ENCODE peak calls at places on chromosome 4, in seven cellular contexts. One of them, this sample, is unnamed.

GRCh38 chr4:184143770-184144564 is 73.7 kb downstream of the ENPP6 start:
- DNase-seq in prostate gland: no peak
- DNase-seq in Peyer's patch: no peak
- DNase-seq in H54: no peak
- DNase-seq in A549: no peak
- DNase-seq in stomach: no peak
- DNase-seq in upper lobe of left lung: peak
- DNase-seq in this sample: no peak

GRCh38 chr4:1759170-1759817 is 33.8 kb upstream of the FGFR3 start:
- DNase-seq in prostate gland: no peak
- DNase-seq in Peyer's patch: no peak
- DNase-seq in H54: no peak
- DNase-seq in A549: no peak
- DNase-seq in stomach: no peak
- DNase-seq in upper lobe of left lung: peak
- DNase-seq in this sample: no peak

GRCh38 chr4:10460313-10461047 is 3.3 kb upstream of the ZNF518B start:
- DNase-seq in prostate gland: no peak
- DNase-seq in Peyer's patch: no peak
- DNase-seq in H54: no peak
- DNase-seq in A549: no peak
- DNase-seq in stomach: no peak
- DNase-seq in upper lobe of left lung: no peak
- DNase-seq in this sample: no peak

GRCh38 chr4:85393201-85393600 is 81.7 kb upstream of the ARHGAP24 start:
- DNase-seq in prostate gland: no peak
- DNase-seq in Peyer's patch: no peak
- DNase-seq in H54: no peak
- DNase-seq in A549: no peak
- DNase-seq in stomach: no peak
- DNase-seq in upper lobe of left lung: no peak
- DNase-seq in this sample: no peak

GRCh38 chr4:168440442-168441264 is 39.6 kb downstream of the DDX60L start:
- DNase-seq in prostate gland: no peak
- DNase-seq in Peyer's patch: no peak
- DNase-seq in H54: no peak
- DNase-seq in A549: peak
- DNase-seq in stomach: no peak
- DNase-seq in upper lobe of left lung: no peak
- DNase-seq in this sample: no peak

GRCh38 chr4:988726-989721 is 2.2 kb downstream of the IDUA start:
- DNase-seq in prostate gland: no peak
- DNase-seq in Peyer's patch: no peak
- DNase-seq in H54: no peak
- DNase-seq in A549: no peak
- DNase-seq in stomach: no peak
- DNase-seq in upper lobe of left lung: peak
- DNase-seq in this sample: no peak

GRCh38 chr4:30924521-30924920 is 204.4 kb downstream of the PCDH7 start:
- DNase-seq in prostate gland: no peak
- DNase-seq in Peyer's patch: no peak
- DNase-seq in H54: no peak
- DNase-seq in A549: no peak
- DNase-seq in stomach: no peak
- DNase-seq in upper lobe of left lung: no peak
- DNase-seq in this sample: no peak

GRCh38 chr4:1910643-1911042 is 39.5 kb downstream of the NSD2 start:
- DNase-seq in prostate gland: peak
- DNase-seq in Peyer's patch: peak
- DNase-seq in H54: no peak
- DNase-seq in A549: peak
- DNase-seq in stomach: peak
- DNase-seq in upper lobe of left lung: no peak
- DNase-seq in this sample: peak

GRCh38 chr4:15691346-15692140 is 9.9 kb downstream of the FAM200B start:
- DNase-seq in prostate gland: no peak
- DNase-seq in Peyer's patch: no peak
- DNase-seq in H54: no peak
- DNase-seq in A549: peak
- DNase-seq in stomach: no peak
- DNase-seq in upper lobe of left lung: no peak
- DNase-seq in this sample: no peak

GRCh38 chr4:154741877-154742851 is 1.6 kb upstream of the LRAT start:
- DNase-seq in prostate gland: no peak
- DNase-seq in Peyer's patch: no peak
- DNase-seq in H54: no peak
- DNase-seq in A549: no peak
- DNase-seq in stomach: no peak
- DNase-seq in upper lobe of left lung: peak
- DNase-seq in this sample: no peak

GRCh38 chr4:49032440-49033161 is 46.5 kb downstream of the CWH43 start:
- DNase-seq in prostate gland: no peak
- DNase-seq in Peyer's patch: no peak
- DNase-seq in H54: no peak
- DNase-seq in A549: peak
- DNase-seq in stomach: no peak
- DNase-seq in upper lobe of left lung: no peak
- DNase-seq in this sample: no peak

GRCh38 chr4:53676402-53676871 is 85.2 kb upstream of the LNX1 start:
- DNase-seq in prostate gland: peak
- DNase-seq in Peyer's patch: no peak
- DNase-seq in H54: no peak
- DNase-seq in A549: no peak
- DNase-seq in stomach: no peak
- DNase-seq in upper lobe of left lung: no peak
- DNase-seq in this sample: no peak

GRCh38 chr4:33882246-33882990 is 2361.9 kb downstream of the ARAP2 start:
- DNase-seq in prostate gland: no peak
- DNase-seq in Peyer's patch: no peak
- DNase-seq in H54: no peak
- DNase-seq in A549: no peak
- DNase-seq in stomach: no peak
- DNase-seq in upper lobe of left lung: no peak
- DNase-seq in this sample: no peak

GRCh38 chr4:1792832-1793495 is at the start of gene FGFR3:
- DNase-seq in prostate gland: peak
- DNase-seq in Peyer's patch: peak
- DNase-seq in H54: peak
- DNase-seq in A549: no peak
- DNase-seq in stomach: peak
- DNase-seq in upper lobe of left lung: peak
- DNase-seq in this sample: peak

GRCh38 chr4:183960021-183960420 is 54.9 kb downstream of the STOX2 start:
- DNase-seq in prostate gland: peak
- DNase-seq in Peyer's patch: peak
- DNase-seq in H54: peak
- DNase-seq in A549: peak
- DNase-seq in stomach: peak
- DNase-seq in upper lobe of left lung: no peak
- DNase-seq in this sample: peak

GRCh38 chr4:110196871-110197420 is 1.5 kb downstream of the ELOVL6 start:
- DNase-seq in prostate gland: peak
- DNase-seq in Peyer's patch: peak
- DNase-seq in H54: peak
- DNase-seq in A549: peak
- DNase-seq in stomach: peak
- DNase-seq in upper lobe of left lung: peak
- DNase-seq in this sample: peak

GRCh38 chr4:110193822-110194761 is 4.3 kb downstream of the ELOVL6 start:
- DNase-seq in prostate gland: peak
- DNase-seq in Peyer's patch: peak
- DNase-seq in H54: peak
- DNase-seq in A549: peak
- DNase-seq in stomach: peak
- DNase-seq in upper lobe of left lung: no peak
- DNase-seq in this sample: peak

GRCh38 chr4:110195561-110196205 is 2.7 kb downstream of the ELOVL6 start:
- DNase-seq in prostate gland: no peak
- DNase-seq in Peyer's patch: no peak
- DNase-seq in H54: no peak
- DNase-seq in A549: no peak
- DNase-seq in stomach: no peak
- DNase-seq in upper lobe of left lung: no peak
- DNase-seq in this sample: no peak

GRCh38 chr4:110197421-110198398 is 705 bp downstream of the ELOVL6 start:
- DNase-seq in prostate gland: peak
- DNase-seq in Peyer's patch: peak
- DNase-seq in H54: peak
- DNase-seq in A549: peak
- DNase-seq in stomach: no peak
- DNase-seq in upper lobe of left lung: peak
- DNase-seq in this sample: peak

DNA sequence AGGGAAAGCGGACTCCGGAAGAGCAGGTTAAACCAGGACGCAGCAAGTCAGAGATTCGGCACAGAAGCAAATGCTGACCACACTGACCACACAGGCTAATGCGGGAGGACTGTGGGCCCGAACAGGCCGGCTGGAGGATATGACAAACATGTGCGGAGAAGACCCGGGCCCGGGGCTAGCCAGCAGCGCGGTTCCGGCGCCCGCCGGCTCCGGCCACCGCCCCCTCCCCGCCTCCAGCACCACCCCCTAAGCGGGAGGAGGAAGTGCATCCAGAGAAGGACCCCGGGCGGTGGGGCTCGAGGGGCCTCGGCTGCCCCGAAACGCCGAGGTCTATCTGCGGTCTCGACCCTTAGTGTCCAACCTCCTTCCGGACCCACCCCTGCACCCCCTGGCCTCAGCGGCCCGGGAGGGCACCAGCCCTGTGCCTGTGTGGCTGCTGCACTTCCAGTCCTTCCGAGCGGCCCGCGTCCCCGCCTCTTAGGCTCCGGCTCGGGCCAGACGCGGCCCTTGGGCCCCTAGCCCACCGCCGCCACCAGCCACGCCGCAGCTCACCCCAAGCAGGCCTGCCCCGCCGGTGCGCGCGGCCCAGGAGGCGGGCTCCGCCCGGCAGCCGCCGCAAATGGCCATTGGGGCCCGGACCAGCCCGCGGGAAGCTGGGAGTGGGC is 2.1 kb downstream of the ELOVL6 start:
- DNase-seq in prostate gland: peak
- DNase-seq in Peyer's patch: peak
- DNase-seq in H54: peak
- DNase-seq in A549: peak
- DNase-seq in stomach: peak
- DNase-seq in upper lobe of left lung: peak
- DNase-seq in this sample: peak
- TF ChIP-seq POLR2A in prostate gland: no peak
- TF ChIP-seq POLR2A in Peyer's patch: no peak
- TF ChIP-seq POLR2A in H54: no peak
- TF ChIP-seq POLR2A in A549: peak
- TF ChIP-seq POLR2A in stomach: no peak
- TF ChIP-seq POLR2A in upper lobe of left lung: peak
- TF ChIP-seq POLR2A in this sample: peak

DNA sequence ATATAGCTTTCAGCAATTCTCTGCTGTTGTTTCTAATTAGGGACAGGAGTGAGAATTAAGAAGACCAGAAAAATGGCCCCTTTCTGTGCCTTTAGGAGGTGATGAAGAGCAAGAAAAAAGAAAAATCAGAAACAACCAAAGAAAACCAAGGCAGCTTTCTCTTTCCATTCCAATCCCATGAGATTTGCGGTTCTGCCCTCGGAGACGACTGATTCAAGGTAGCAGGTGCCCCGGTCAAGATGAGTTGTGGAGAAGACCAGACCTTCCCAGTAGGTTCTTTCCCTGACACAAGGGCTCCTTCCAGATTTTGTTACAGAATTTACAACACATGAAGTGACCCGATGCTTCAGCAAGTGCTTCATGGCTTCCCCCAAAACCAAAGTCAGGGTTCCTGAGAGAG is 21.9 kb downstream of the TLR10 start:
- DNase-seq in prostate gland: no peak
- DNase-seq in Peyer's patch: no peak
- DNase-seq in H54: no peak
- DNase-seq in A549: no peak
- DNase-seq in stomach: no peak
- DNase-seq in upper lobe of left lung: no peak
- DNase-seq in this sample: no peak
- TF ChIP-seq POLR2A in prostate gland: no peak
- TF ChIP-seq POLR2A in Peyer's patch: no peak
- TF ChIP-seq POLR2A in H54: no peak
- TF ChIP-seq POLR2A in A549: no peak
- TF ChIP-seq POLR2A in stomach: no peak
- TF ChIP-seq POLR2A in upper lobe of left lung: no peak
- TF ChIP-seq POLR2A in this sample: no peak

GRCh38 chr4:101792056-101792575 is 1.6 kb downstream of the BANK1 start:
- DNase-seq in prostate gland: no peak
- DNase-seq in Peyer's patch: no peak
- DNase-seq in H54: no peak
- DNase-seq in A549: peak
- DNase-seq in stomach: no peak
- DNase-seq in upper lobe of left lung: no peak
- DNase-seq in this sample: no peak

GRCh38 chr4:101793397-101793796 is 2.9 kb downstream of the BANK1 start:
- DNase-seq in prostate gland: no peak
- DNase-seq in Peyer's patch: no peak
- DNase-seq in H54: no peak
- DNase-seq in A549: no peak
- DNase-seq in stomach: no peak
- DNase-seq in upper lobe of left lung: no peak
- DNase-seq in this sample: no peak

GRCh38 chr4:101791189-101791572 is 651 bp downstream of the BANK1 start:
- DNase-seq in prostate gland: peak
- DNase-seq in Peyer's patch: peak
- DNase-seq in H54: no peak
- DNase-seq in A549: peak
- DNase-seq in stomach: no peak
- DNase-seq in upper lobe of left lung: no peak
- DNase-seq in this sample: peak

GRCh38 chr4:101787917-101788316 is 2.6 kb upstream of the BANK1 start:
- DNase-seq in prostate gland: no peak
- DNase-seq in Peyer's patch: no peak
- DNase-seq in H54: no peak
- DNase-seq in A549: no peak
- DNase-seq in stomach: no peak
- DNase-seq in upper lobe of left lung: no peak
- DNase-seq in this sample: no peak

GRCh38 chr4:101790521-101791188 is at the start of gene BANK1:
- DNase-seq in prostate gland: peak
- DNase-seq in Peyer's patch: peak
- DNase-seq in H54: no peak
- DNase-seq in A549: peak
- DNase-seq in stomach: peak
- DNase-seq in upper lobe of left lung: peak
- DNase-seq in this sample: peak
- TF ChIP-seq POLR2A in prostate gland: no peak
- TF ChIP-seq POLR2A in Peyer's patch: no peak
- TF ChIP-seq POLR2A in H54: no peak
- TF ChIP-seq POLR2A in A549: peak
- TF ChIP-seq POLR2A in stomach: no peak
- TF ChIP-seq POLR2A in upper lobe of left lung: no peak
- TF ChIP-seq POLR2A in this sample: no peak

DNA sequence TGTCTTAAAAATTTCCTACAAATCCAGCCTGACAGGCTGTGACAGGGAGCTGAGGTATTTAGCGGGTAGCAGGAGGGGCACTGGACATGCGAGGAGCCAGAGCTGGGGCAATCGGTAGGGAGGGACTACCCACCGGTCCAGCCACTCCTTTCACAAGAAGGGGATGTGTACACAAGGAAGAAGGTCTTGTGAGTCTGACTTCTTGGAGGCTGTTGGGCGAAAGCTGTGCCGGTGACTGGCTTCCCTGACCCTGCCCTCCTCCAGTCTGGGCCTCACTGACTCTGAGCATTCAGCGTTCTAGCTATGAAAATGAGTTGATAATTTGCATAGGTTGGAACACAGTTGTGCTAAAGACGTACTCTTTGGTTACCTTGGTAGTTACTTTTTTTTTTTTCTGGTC is 12.7 kb upstream of the CXCL8 start:
- DNase-seq in prostate gland: no peak
- DNase-seq in Peyer's patch: no peak
- DNase-seq in H54: no peak
- DNase-seq in A549: no peak
- DNase-seq in stomach: no peak
- DNase-seq in upper lobe of left lung: no peak
- DNase-seq in this sample: no peak
- TF ChIP-seq POLR2A in prostate gland: no peak
- TF ChIP-seq POLR2A in Peyer's patch: no peak
- TF ChIP-seq POLR2A in H54: no peak
- TF ChIP-seq POLR2A in A549: no peak
- TF ChIP-seq POLR2A in stomach: no peak
- TF ChIP-seq POLR2A in upper lobe of left lung: no peak
- TF ChIP-seq POLR2A in this sample: no peak